ENCODE peak calls at places on chromosomes 3 and 15, in six cellular contexts. V is activated T-cell treated with anti-CD3 and anti-CD28 coated beads for 48 hours, J is posterior vena cava, B is NCI-H526, Y is foreskin keratinocyte, X is body of pancreas. S is an unnamed sample.

GRCh38 chr15:77037475-77038209 is 33.3 kb downstream of the TSPAN3 start:
- DNase-seq in V (no peak), J (peak), B (no peak), Y (no peak), X (no peak), S (peak)

GRCh38 chr15:61660579-61660978 is 399.7 kb downstream of the VPS13C start:
- DNase-seq in V (no peak), J (no peak), B (no peak), Y (peak), X (no peak), S (no peak)

GRCh38 chr3:194483850-194484249 is 3.0 kb downstream of the ATP13A3 start:
- DNase-seq in V (no peak), J (no peak), B (no peak), Y (no peak), X (no peak), S (no peak)

GRCh38 chr15:60385620-60386552 is 11.9 kb downstream of the ANXA2 start:
- DNase-seq in V (no peak), J (no peak), B (no peak), Y (peak), X (no peak), S (no peak)

GRCh38 chr3:11244131-11244677 is 28.0 kb upstream of the ATG7 start:
- DNase-seq in V (no peak), J (no peak), B (no peak), Y (peak), X (no peak), S (no peak)

GRCh38 chr3:62922326-62922725 is 47.1 kb upstream of the CADPS start:
- DNase-seq in V (no peak), J (no peak), B (no peak), Y (no peak), X (no peak), S (no peak)

GRCh38 chr3:41681479-41681878 is 280.4 kb downstream of the ULK4 start:
- DNase-seq in V (no peak), J (no peak), B (no peak), Y (peak), X (no peak), S (no peak)

GRCh38 chr15:46652256-46652655 is 1017.4 kb downstream of the SQOR start:
- DNase-seq in V (no peak), J (no peak), B (no peak), Y (no peak), X (no peak), S (no peak)

GRCh38 chr15:25596644-25597562 is 158.1 kb upstream of the UBE3A start:
- DNase-seq in V (no peak), J (no peak), B (no peak), Y (no peak), X (no peak), S (no peak)